ENCODE peak calls at places on chromosomes 4 and X, in eight cellular contexts. L is A673; Y is effector memory CD4-positive, alpha-beta T cell; G is GM12864; T is dorsolateral prefrontal cortex; I is AG09309; Z is adipocyte; M is hepatocyte. H is an unnamed sample.

GRCh38 chrX:100090931-100091330 is 319.1 kb downstream of the PCDH19 start:
- DNase-seq in I (peak), L (no peak), T (no peak), M (no peak), Y (no peak), Z (no peak), G (no peak), H (no peak)

GRCh38 chrX:46713672-46714487 is 45.0 kb downstream of the SLC9A7 start:
- DNase-seq in G (no peak), Z (peak), M (no peak), Y (no peak), I (no peak), L (no peak), T (no peak), H (no peak)

GRCh38 chrX:140249122-140249521 is 255.7 kb downstream of the SOX3 start:
- DNase-seq in G (no peak), T (no peak), I (no peak), M (no peak), Z (no peak), Y (no peak), L (no peak), H (no peak)

GRCh38 chr4:80183196-80184052 is 13.9 kb upstream of the PRDM8 start:
- DNase-seq in M (no peak), I (no peak), Y (no peak), G (no peak), T (peak), L (no peak), Z (no peak), H (peak)

GRCh38 chrX:926070-926469 is 286.4 kb downstream of the CRLF2 start:
- DNase-seq in T (no peak), L (no peak), Y (no peak), I (no peak), Z (no peak), G (no peak), M (no peak), H (no peak)

GRCh38 chr4:74975082-74975481 is 42.2 kb downstream of the PARM1 start:
- DNase-seq in Y (no peak), G (no peak), M (no peak), Z (no peak), I (no peak), T (no peak), L (no peak), H (no peak)

GRCh38 chr4:174217273-174218126 is 66.0 kb downstream of the FBXO8 start:
- DNase-seq in T (no peak), M (peak), G (no peak), Y (no peak), Z (peak), I (peak), L (peak), H (no peak)

GRCh38 chr4:154349829-154350228 is 141.8 kb downstream of the DCHS2 start:
- DNase-seq in G (no peak), Z (peak), Y (no peak), T (no peak), I (no peak), M (peak), L (peak), H (no peak)

GRCh38 chr4:141609243-141609642 is 27.1 kb upstream of the IL15 start:
- DNase-seq in G (no peak), T (no peak), I (no peak), Y (no peak), M (no peak), L (no peak), Z (peak), H (no peak)

GRCh38 chrX:74286950-74287349 is 17.0 kb upstream of the ZCCHC13 start:
- DNase-seq in M (no peak), T (no peak), G (no peak), L (no peak), Y (no peak), Z (peak), I (peak), H (no peak)

GRCh38 chrX:131068945-131069719 is 11.0 kb downstream of the ARHGAP36 start:
- DNase-seq in Z (no peak), M (peak), I (no peak), T (no peak), G (no peak), Y (no peak), L (peak), H (no peak)

GRCh38 chr4:114782842-114783595 is 184.4 kb downstream of the UGT8 start:
- DNase-seq in T (no peak), L (peak), I (no peak), G (no peak), M (no peak), Z (peak), Y (no peak), H (no peak)

GRCh38 chr4:6476893-6477292 is 4.5 kb upstream of the PPP2R2C start:
- DNase-seq in T (no peak), M (no peak), L (no peak), I (no peak), Z (no peak), Y (no peak), G (no peak), H (no peak)

GRCh38 chr4:83358410-83358809 is 23.8 kb upstream of the HPSE start:
- DNase-seq in T (no peak), Y (no peak), I (peak), G (no peak), L (no peak), M (peak), Z (peak), H (no peak)

GRCh38 chr4:140887467-140887866 is 131.3 kb upstream of the TBC1D9 start:
- DNase-seq in M (no peak), Z (no peak), Y (no peak), L (no peak), T (no peak), G (no peak), I (no peak), H (no peak)

GRCh38 chr4:173991814-173992213 is 291.7 kb downstream of the FBXO8 start:
- DNase-seq in M (no peak), T (no peak), I (no peak), Y (no peak), L (no peak), Z (no peak), G (no peak), H (no peak)

GRCh38 chr4:74449571-74450297 is 4.8 kb downstream of the AREG start:
- DNase-seq in T (no peak), L (no peak), M (no peak), I (no peak), Y (no peak), Z (no peak), G (no peak), H (no peak)

GRCh38 chr4:4327652-4328121 is 37.6 kb downstream of the ZBTB49 start:
- DNase-seq in Y (no peak), T (no peak), L (no peak), G (no peak), I (no peak), Z (peak), M (peak), H (no peak)

GRCh38 chr4:177077572-177077971 is 232.1 kb upstream of the NEIL3 start:
- DNase-seq in G (no peak), T (no peak), I (no peak), Z (no peak), Y (no peak), L (no peak), M (no peak), H (no peak)

GRCh38 chrX:24241822-24242648 is 71.8 kb downstream of the SUPT20HL2 start:
- DNase-seq in G (no peak), I (no peak), M (peak), L (peak), T (no peak), Z (peak), Y (no peak), H (no peak)

GRCh38 chr4:3322059-3322550 is 29.3 kb downstream of the RGS12 start:
- DNase-seq in I (peak), T (peak), M (no peak), Z (no peak), L (peak), G (no peak), Y (no peak), H (no peak)

GRCh38 chr4:14871676-14872430 is 130.4 kb upstream of the CPEB2 start:
- DNase-seq in I (no peak), Z (no peak), G (no peak), L (no peak), Y (peak), M (no peak), T (no peak), H (no peak)

GRCh38 chr4:140335076-140335475 is 38.4 kb upstream of the SCOC start:
- DNase-seq in M (no peak), L (no peak), G (no peak), Y (no peak), I (no peak), Z (no peak), T (no peak), H (no peak)

GRCh38 chrX:20322887-20323286 is 56.2 kb upstream of the RPS6KA3 start:
- DNase-seq in I (no peak), Y (no peak), T (no peak), Z (no peak), M (no peak), L (no peak), G (no peak), H (no peak)

DNA sequence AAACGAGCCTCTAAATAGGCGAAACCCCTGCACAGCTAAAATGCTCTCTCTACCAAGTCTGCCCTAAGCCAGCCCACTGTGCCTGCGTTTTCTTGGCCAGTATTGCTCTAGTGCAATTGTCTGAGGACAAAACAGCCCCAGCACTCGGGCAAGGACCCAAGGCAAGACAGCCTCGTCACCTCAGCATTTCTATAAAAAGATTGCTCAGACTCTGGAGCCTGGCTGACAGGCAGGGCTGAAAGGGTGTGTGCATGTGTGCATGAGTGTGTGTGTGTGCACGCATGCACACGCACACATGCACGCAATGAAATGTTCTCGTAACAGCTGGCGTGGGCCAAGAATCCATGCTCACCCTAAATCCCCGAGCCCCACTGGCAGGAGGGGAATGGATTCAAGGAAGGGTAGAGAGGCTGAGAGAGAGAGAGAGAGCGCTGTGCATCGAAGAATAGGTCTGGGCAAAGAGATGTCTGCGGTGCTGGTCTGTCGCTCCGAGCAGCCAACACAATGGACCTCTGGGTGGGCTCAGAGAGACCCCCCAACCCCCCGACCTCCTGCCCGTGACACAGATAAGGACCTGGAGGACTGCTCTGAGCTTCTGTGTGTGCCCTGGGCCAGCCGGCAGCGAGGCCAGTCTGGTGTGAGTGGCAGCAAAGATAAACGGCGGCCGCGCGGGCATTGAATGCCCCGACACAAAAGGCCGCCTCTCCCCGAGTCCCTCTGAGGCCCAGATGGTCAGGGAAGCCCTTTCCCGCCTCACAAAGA is 579.1 kb downstream of the BCOR start:
- DNase-seq in G (no peak), Z (peak), T (peak), M (no peak), Y (no peak), I (no peak), L (no peak), H (peak)
- H3K4me3 ChIP-seq in G (no peak), Z (peak), T (peak), M (no peak), Y (no peak), I (no peak), L (no peak), H (peak)

DNA sequence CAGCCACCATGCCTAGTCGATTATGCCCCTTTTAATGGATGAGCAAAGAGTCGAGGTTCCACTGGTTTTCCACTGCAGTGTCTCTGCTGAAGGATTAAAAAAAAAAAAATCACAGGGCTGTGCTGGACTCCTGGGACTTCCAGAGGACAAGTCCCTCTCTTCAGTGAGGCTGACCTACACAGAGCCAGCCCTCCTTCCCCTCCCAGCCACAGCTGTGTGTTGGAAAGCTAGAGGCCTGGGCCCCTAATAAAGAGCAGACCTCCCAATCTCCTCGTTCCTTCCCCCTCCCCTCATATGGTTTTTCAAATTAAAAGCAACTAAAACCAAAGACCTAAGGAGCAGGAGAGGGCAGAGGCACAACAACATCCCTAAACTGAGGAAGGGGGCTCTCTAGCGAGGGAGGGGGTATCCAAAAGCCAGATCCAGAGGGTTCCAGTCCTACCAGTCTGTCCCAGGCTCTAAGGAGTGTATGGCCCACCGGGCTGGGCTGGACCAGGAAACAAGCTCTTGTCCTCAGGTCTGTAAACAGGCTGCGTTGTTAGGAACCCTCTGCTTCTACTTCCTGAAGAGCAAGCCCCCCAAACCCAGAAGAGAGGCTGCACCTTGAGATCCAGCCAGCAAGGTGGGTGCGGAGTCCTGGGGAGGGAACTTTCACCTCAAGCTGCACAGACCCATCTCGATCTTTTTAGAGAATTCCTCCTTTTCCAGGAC is 4.0 kb upstream of the PDGFRA start:
- DNase-seq in Z (no peak), L (no peak), I (no peak), Y (no peak), M (no peak), G (no peak), T (no peak), H (no peak)
- H3K4me3 ChIP-seq in Z (peak), L (no peak), I (no peak), Y (no peak), M (no peak), G (no peak), T (no peak), H (peak)

GRCh38 chr4:159420162-159421057 is 317.5 kb downstream of the RAPGEF2 start:
- DNase-seq in L (no peak), Z (no peak), Y (no peak), M (peak), I (no peak), T (no peak), G (no peak), H (no peak)

GRCh38 chr4:159413252-159413941 is 310.5 kb downstream of the RAPGEF2 start:
- DNase-seq in L (no peak), T (no peak), Y (no peak), G (no peak), M (no peak), Z (no peak), I (no peak), H (no peak)

GRCh38 chr4:159414305-159414704 is 311.4 kb downstream of the RAPGEF2 start:
- DNase-seq in Z (no peak), G (no peak), Y (no peak), L (no peak), I (no peak), M (no peak), T (no peak), H (no peak)

GRCh38 chr4:159416073-159416472 is 313.2 kb downstream of the RAPGEF2 start:
- DNase-seq in Z (no peak), G (no peak), L (no peak), I (no peak), T (no peak), M (no peak), Y (no peak), H (no peak)

GRCh38 chr4:159417006-159417405 is 314.1 kb downstream of the RAPGEF2 start:
- DNase-seq in G (no peak), T (no peak), L (no peak), M (no peak), Y (no peak), I (no peak), Z (no peak), H (no peak)
- H3K4me3 ChIP-seq in G (no peak), T (no peak), L (no peak), M (no peak), Y (no peak), I (no peak), Z (no peak), H (no peak)

GRCh38 chr4:88533088-88533790 is 9.7 kb upstream of the PYURF start:
- DNase-seq in I (peak), Y (no peak), G (no peak), T (no peak), Z (peak), M (no peak), L (no peak), H (no peak)
- H3K4me3 ChIP-seq in I (no peak), Y (no peak), G (no peak), T (no peak), Z (peak), M (no peak), L (no peak), H (no peak)

GRCh38 chr4:107718351-107718965 is 1.6 kb downstream of the PAPSS1 start:
- DNase-seq in Y (no peak), I (peak), T (no peak), M (no peak), L (no peak), Z (peak), G (peak), H (no peak)
- H3K4me3 ChIP-seq in Y (no peak), I (peak), T (peak), M (peak), L (peak), Z (peak), G (peak), H (peak)

DNA sequence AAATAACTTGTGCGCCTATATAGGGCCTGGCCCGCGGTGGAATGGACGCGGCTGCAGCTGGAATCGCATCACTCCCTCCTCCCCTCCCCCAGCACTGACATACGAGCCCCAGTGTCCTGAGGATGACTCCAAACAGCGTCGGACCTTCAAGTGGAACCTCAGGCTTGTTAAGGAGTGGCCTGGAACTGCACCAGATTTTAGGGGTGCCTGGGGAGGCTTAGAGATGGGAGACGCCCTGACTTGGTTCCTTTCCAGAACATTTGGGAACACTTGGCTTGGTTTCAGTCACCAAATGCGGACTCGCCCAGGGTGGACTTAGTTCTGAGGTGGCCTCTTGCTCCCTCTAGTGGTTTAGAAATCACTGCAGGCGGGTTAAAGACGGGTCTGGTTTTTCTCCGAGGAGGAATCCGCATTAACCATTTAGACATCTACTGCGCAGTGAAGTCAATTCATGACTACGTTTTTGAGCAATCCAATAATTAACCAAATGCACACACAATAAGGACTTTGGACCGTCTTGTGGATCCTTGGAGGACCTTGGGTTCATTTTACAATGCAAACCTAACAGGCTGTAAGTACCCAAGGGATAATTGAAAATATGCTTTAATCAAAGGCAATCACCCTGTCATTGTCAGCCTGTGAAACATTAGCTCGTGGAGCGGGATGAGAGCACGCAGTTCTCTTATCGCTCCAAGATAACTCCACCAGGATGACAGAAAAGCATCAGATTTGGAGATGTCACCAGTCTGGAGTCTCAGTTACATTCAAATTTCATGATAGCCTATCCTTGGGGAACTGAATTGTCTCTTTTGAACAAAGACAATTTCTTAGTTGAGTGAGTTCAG is 11.2 kb upstream of the PDGFRA start:
- DNase-seq in G (peak), M (peak), Z (peak), Y (peak), T (peak), L (peak), I (no peak), H (no peak)
- H3K4me3 ChIP-seq in G (no peak), M (no peak), Z (peak), Y (peak), T (peak), L (no peak), I (peak), H (peak)

GRCh38 chr4:107619065-107619464 is 101.0 kb downstream of the PAPSS1 start:
- DNase-seq in G (no peak), L (peak), Y (no peak), Z (peak), T (no peak), I (peak), M (peak), H (no peak)
- H3K4me3 ChIP-seq in G (no peak), L (no peak), Y (no peak), Z (peak), T (no peak), I (no peak), M (no peak), H (no peak)

GRCh38 chrX:104254442-104255115 is at the start of gene ESX1:
- DNase-seq in Y (no peak), M (no peak), G (no peak), L (peak), Z (no peak), T (no peak), I (no peak), H (no peak)
- H3K4me3 ChIP-seq in Y (no peak), M (no peak), G (no peak), L (peak), Z (peak), T (peak), I (no peak), H (peak)

DNA sequence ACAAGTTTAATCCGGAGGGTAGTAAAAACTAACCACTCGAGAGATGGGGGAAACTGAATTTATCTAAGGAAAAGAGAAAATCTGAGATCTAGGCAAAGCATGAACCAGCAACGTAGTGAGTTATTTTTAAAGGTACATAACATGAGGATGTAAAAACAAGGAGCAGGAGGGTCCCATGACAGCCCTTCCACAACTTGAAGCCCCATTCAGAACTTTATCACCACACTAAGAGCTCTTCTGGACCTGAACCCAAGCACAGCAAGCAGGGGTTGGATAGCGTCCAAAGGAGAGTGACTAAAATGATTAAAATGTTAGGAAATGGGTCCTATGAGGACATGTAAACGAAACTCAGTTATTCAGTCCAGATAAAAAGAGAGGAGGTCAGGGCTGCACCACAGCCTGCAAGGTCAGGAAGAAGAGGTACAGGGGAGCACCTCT is 16.2 kb downstream of the SH3RF1 start:
- DNase-seq in G (no peak), Y (no peak), T (no peak), I (peak), M (no peak), Z (peak), L (peak), H (no peak)
- H3K4me3 ChIP-seq in G (no peak), Y (no peak), T (no peak), I (no peak), M (no peak), Z (peak), L (no peak), H (no peak)

DNA sequence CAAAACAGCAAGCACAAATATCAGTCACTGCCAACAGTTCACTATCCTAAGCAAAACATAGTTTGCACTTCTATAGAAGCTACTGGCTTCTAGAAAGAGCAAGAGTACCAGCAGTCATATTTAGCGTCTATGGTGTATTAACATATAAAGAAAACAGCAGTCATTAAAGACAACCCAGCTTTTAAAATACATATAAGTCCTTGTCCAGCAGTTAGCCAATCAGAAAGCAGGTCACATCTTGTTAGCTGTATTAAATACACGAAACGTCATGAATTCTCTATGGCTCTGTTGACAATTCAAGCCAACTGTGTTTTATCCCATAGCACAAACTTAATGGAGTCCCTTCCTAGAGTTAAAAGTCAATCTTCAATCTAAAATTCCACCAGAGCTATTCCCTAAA is 1.6 kb downstream of the LDB2 start:
- DNase-seq in Y (no peak), T (no peak), M (peak), G (no peak), L (peak), I (peak), Z (peak), H (no peak)
- H3K4me3 ChIP-seq in Y (no peak), T (peak), M (peak), G (no peak), L (peak), I (peak), Z (peak), H (peak)

H was measured in ascending aorta.